ENCODE peak calls at places on chromosomes 5 and 9, in five cellular contexts. U is fibroblast of pulmonary artery, I is PC-3, R is fibroblast of lung, W is adipocyte. S is an unnamed sample.

GRCh38 chr5:107580902-107581823 is 89.6 kb downstream of the EFNA5 start:
- DNase-seq in U (peak; percentile 69), I (no peak), R (peak; percentile 47), W (peak; percentile 67), S (no peak)

GRCh38 chr5:136814621-136815378 is 449.5 kb upstream of the TRPC7 start:
- DNase-seq in U (peak; percentile 42), I (no peak), R (no peak), W (no peak), S (no peak)

GRCh38 chr5:169696621-169697517 is 59.8 kb downstream of the DOCK2 start:
- DNase-seq in U (peak; percentile 43), I (peak; percentile 45), R (no peak), W (peak; percentile 69), S (no peak)

GRCh38 chr5:57618767-57619381 is 136.3 kb upstream of the ACTBL2 start:
- DNase-seq in U (no peak), I (no peak), R (no peak), W (no peak), S (no peak)

GRCh38 chr5:37875051-37875787 is 35.4 kb upstream of the GDNF start:
- DNase-seq in U (peak; percentile 41), I (peak; percentile 16), R (peak; percentile 48), W (peak; percentile 70), S (no peak)

GRCh38 chr9:87109182-87109581 is 161.9 kb upstream of the GAS1 start:
- DNase-seq in U (peak; percentile 28), I (no peak), R (peak; percentile 37), W (peak; percentile 39), S (no peak)

GRCh38 chr9:129146441-129146933 is 31.6 kb downstream of the IER5L start:
- DNase-seq in U (peak; percentile 38), I (no peak), R (peak; percentile 38), W (no peak), S (no peak)

GRCh38 chr5:96048763-96049162 is 87.1 kb upstream of the ELL2 start:
- DNase-seq in U (peak; percentile 13), I (no peak), R (no peak), W (no peak), S (peak; percentile 74)

GRCh38 chr5:135435467-135436330 is 11.4 kb downstream of the DCANP1 start:
- DNase-seq in U (no peak), I (no peak), R (no peak), W (no peak), S (no peak)

GRCh38 chr5:112333236-112333850 is 85.7 kb downstream of the EPB41L4A start:
- DNase-seq in U (no peak), I (no peak), R (no peak), W (no peak), S (no peak)

GRCh38 chr5:65924366-65925093 is 1.8 kb upstream of the ERBIN start:
- DNase-seq in U (no peak), I (peak; percentile 1), R (no peak), W (no peak), S (no peak)

GRCh38 chr5:88675159-88675757 is 207.7 kb downstream of the MEF2C start:
- DNase-seq in U (no peak), I (no peak), R (no peak), W (no peak), S (peak; percentile 12)

GRCh38 chr5:164420161-164420560 is 914.7 kb downstream of the MAT2B start:
- DNase-seq in U (no peak), I (no peak), R (no peak), W (no peak), S (no peak)
- H3K4me3 ChIP-seq in U (no peak overlapping the region), I (no peak overlapping the region), R (no peak overlapping the region), W (peak overlapping the region; percentile 26), S (no peak overlapping the region)

DNA sequence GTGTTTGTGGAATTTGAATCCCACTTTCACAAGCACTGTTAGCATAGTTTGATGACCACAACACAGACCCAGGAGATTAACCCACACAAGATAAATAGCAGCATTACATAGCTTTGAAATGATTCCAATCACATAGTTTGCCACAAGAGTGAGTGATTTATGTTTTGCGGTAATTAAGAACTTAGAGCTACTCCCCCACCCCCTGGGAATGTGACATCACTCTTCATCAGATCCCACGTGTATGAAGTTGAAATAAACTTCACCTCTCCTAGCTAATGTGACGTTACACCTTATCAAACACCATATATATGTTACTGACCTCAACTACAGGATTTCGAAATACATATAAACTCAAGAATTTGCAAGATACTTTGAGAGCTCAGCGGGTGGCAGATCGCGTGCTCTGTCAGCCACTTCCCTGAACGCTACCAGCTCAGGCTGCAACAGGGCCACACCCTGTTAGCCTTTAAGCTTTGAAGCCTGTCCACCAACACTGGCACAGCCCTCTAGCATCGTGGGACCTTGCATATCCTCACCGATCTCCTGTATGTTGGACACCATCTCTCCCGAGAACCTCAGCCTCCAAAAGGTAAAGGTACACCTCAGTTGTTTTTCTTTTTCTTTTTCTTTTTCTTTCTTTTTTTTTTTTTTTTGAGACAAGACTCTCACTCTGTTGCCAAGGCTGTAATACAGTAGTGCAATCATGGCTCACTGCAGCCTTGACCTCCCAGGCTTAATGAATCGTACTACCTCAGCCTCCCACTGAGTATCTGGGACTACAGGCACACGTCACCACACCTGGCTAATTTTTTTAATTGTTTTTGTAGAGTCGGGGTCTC is 1.8 kb upstream of the AGTPBP1 start:
- DNase-seq in U (peak; percentile 75), I (peak; percentile 77), R (peak; percentile 80), W (peak; percentile 34), S (peak; percentile 62)
- H3K4me3 ChIP-seq in U (no peak overlapping the region), I (peak overlapping the region; percentile 80), R (no peak overlapping the region), W (no peak overlapping the region), S (no peak overlapping the region)

GRCh38 chr5:150781706-150782614 is 3.4 kb downstream of the SMIM3 start:
- DNase-seq in U (peak; percentile 93), I (peak; percentile 20), R (peak; percentile 98), W (peak; percentile 91), S (no peak)
- H3K4me3 ChIP-seq in U (peak overlapping the region; percentile 33), I (no peak overlapping the region), R (peak overlapping the region; percentile 20), W (peak overlapping the region; percentile 92), S (no peak overlapping the region)

GRCh38 chr9:14744768-14745167 is 22.2 kb upstream of the CER1 start:
- DNase-seq in U (no peak), I (no peak), R (no peak), W (no peak), S (no peak)

GRCh38 chr9:14749738-14750137 is 27.2 kb upstream of the CER1 start:
- DNase-seq in U (no peak), I (no peak), R (no peak), W (no peak), S (no peak)

GRCh38 chr9:14748373-14748772 is 25.8 kb upstream of the CER1 start:
- DNase-seq in U (no peak), I (no peak), R (no peak), W (no peak), S (no peak)

GRCh38 chr9:14747116-14747515 is 24.6 kb upstream of the CER1 start:
- DNase-seq in U (no peak), I (peak; percentile 59), R (no peak), W (no peak), S (no peak)

GRCh38 chr9:14746655-14747054 is 24.1 kb upstream of the CER1 start:
- DNase-seq in U (peak; percentile 33), I (no peak), R (no peak), W (no peak), S (no peak)
- H3K4me3 ChIP-seq in U (no peak overlapping the region), I (no peak overlapping the region), R (no peak overlapping the region), W (no peak overlapping the region), S (no peak overlapping the region)

DNA sequence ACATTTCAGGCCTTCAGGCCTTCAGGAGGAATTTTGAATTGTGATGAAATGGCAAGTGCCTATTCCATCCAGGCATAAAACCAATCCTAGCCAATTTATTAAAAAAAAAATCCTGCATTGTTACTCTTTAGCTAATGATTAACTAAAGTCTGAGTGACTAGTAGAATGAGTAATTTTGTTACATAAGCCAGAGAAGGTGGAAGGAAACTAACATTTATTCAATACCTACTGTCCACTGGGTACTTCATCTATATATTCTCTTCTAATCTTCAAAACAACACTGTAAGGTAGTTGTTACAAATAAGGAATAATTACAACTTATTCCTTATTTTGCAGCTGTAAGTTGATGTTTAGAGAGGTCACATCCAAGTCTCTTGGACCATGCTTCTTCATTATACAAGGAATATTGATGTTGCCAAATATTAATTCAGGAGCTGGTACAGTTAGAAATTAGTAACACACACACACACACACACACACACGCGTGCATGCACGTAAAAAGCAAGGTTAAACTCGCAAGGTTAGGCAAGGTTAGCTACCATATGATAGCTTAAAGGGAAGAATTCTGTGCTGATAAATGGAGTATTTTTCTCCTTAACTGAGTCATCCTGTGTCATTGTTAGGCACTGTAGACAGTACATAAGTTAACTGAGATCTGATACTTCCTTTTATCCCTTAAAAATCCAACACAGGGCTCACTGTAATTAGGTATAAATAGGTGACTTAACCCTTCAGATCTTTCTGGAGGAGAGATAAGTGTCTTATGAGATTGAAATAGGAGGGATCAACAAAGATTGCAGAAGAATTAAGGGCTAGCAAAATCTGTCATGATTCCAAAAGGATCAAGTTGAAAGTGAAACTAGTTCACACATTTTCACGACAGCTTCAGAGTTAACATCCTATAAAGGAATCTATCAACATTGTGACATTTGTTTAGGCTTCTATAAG is 596.9 kb downstream of the PDE4D start:
- DNase-seq in U (peak; percentile 48), I (peak; percentile 45), R (peak; percentile 55), W (peak; percentile 42), S (peak; percentile 63)
- H3K4me3 ChIP-seq in U (peak overlapping the region; percentile 49), I (peak overlapping the region; percentile 50), R (peak overlapping the region; percentile 29), W (peak overlapping the region; percentile 77), S (no peak overlapping the region)

GRCh38 chr5:10602031-10602806 is 38.3 kb downstream of the ANKRD33B start:
- DNase-seq in U (no peak), I (no peak), R (no peak), W (no peak), S (peak; percentile 15)

GRCh38 chr5:10599113-10599512 is 35.2 kb downstream of the ANKRD33B start:
- DNase-seq in U (no peak), I (no peak), R (no peak), W (no peak), S (no peak)

GRCh38 chr5:10600629-10601245 is 36.9 kb downstream of the ANKRD33B start:
- DNase-seq in U (no peak), I (peak; percentile 78), R (no peak), W (no peak), S (no peak)

GRCh38 chr5:10599828-10600227 is 36.0 kb downstream of the ANKRD33B start:
- DNase-seq in U (peak; percentile 45), I (peak; percentile 91), R (peak; percentile 58), W (peak; percentile 55), S (no peak)

DNA sequence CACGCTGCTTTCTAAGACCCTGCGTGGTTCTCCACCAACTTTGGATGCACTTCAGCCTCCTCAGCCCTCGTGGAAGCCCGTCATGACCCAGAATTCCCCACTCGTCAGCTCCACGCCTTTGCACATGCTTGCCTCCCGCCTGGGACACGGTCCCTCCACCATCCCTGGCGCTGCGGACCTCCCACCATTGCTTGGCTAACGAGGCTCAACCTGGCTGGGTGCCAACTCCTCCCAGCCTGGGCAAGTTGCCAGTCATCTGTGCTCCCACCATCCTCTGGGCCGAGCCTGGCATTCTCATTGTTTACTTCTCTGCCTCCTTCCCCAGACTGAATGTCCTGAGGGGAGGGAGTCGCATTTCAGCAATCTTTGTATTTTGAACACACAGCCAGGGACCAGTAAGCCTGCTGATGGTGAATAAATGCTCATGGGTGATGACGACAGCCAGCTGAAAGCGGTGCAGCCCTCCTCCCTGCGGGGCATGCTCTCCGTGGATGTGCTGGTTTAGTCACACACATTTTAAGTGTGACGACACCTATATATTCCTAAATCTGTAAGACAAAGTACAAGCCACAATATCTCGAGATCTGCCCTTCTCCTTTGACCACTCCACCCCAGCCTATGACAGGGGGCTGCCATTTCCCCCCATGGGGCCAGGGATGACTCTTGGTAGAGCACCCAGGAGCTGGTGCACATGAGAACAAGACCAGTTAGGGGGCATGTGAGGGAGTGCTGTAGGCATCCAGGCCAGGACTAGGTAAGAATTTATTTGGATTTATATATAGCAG is 37.6 kb downstream of the ANKRD33B start:
- DNase-seq in U (peak; percentile 96), I (peak; percentile 99), R (peak; percentile 97), W (peak; percentile 96), S (peak; percentile 38)
- H3K4me3 ChIP-seq in U (peak overlapping the region; percentile 4), I (peak overlapping the region; percentile 55), R (no peak overlapping the region), W (peak overlapping the region; percentile 30), S (no peak overlapping the region)

S was measured in small intestine.